ENCODE peak calls at places on chromosomes 16 and 17, in six cellular contexts. D is M059J, O is cardiac fibroblast, N is ELR, G is posterior cingulate gyrus, W is hippocampal formation. S is an unnamed sample.

GRCh38 chr16:86901483-86901882 is 323.1 kb downstream of the FOXL1 start:
- DNase-seq in D (peak; percentile 92), O (peak; percentile 35), N (peak; percentile 48), G (no peak), W (no peak), S (peak; percentile 92)

GRCh38 chr17:31754239-31754945 is 104.7 kb downstream of the COPRS start:
- DNase-seq in D (peak; percentile 97), O (peak; percentile 79), N (peak; percentile 97), G (no peak), W (no peak), S (peak; percentile 93)

GRCh38 chr16:24917236-24917635 is 71.5 kb downstream of the SLC5A11 start:
- DNase-seq in D (no peak), O (no peak), N (no peak), G (no peak), W (no peak), S (no peak)

GRCh38 chr17:79279320-79279719 is 204.7 kb downstream of the ENGASE start:
- DNase-seq in D (no peak), O (no peak), N (no peak), G (no peak), W (no peak), S (peak; percentile 31)

GRCh38 chr17:82808006-82808405 is 31.8 kb downstream of the ZNF750 start:
- DNase-seq in D (no peak), O (no peak), N (no peak), G (no peak), W (no peak), S (peak; percentile 74)

GRCh38 chr17:82449883-82450356 is 632 bp downstream of the CYBC1 start:
- DNase-seq in D (no peak), O (no peak), N (no peak), G (no peak), W (no peak), S (no peak)

GRCh38 chr17:36675250-36675649 is 73.9 kb downstream of the MRM1 start:
- DNase-seq in D (no peak), O (no peak), N (no peak), G (no peak), W (no peak), S (no peak)

GRCh38 chr17:41956522-41956921 is 10.1 kb upstream of the CNP start:
- DNase-seq in D (no peak), O (no peak), N (no peak), G (no peak), W (no peak), S (no peak)

GRCh38 chr17:38705523-38705802 is 390 bp downstream of the MLLT6 start:
- DNase-seq in D (no peak), O (no peak), N (no peak), G (no peak), W (no peak), S (no peak)

GRCh38 chr17:40558300-40558584 is 7.0 kb downstream of the CCR7 start:
- DNase-seq in D (no peak), O (no peak), N (no peak), G (no peak), W (no peak), S (no peak)

GRCh38 chr17:49994085-49995054 is 654 bp downstream of the DLX3 start:
- DNase-seq in D (no peak), O (no peak), N (no peak), G (no peak), W (no peak), S (peak; percentile 87)

GRCh38 chr17:81961554-81962498 is 839 bp upstream of the NOTUM start:
- DNase-seq in D (no peak), O (no peak), N (no peak), G (no peak), W (no peak), S (peak; percentile 75)

GRCh38 chr16:86718118-86718517 is 139.8 kb downstream of the FOXL1 start:
- DNase-seq in D (peak; percentile 48), O (no peak), N (no peak), G (no peak), W (no peak), S (no peak)

GRCh38 chr17:5033352-5034015 is 1.7 kb downstream of the SLC52A1 start:
- DNase-seq in D (no peak), O (no peak), N (no peak), G (no peak), W (no peak), S (peak; percentile 60)

GRCh38 chr16:86353185-86353584 is 157.1 kb upstream of the FOXF1 start:
- DNase-seq in D (peak; percentile 61), O (no peak), N (peak; percentile 95), G (no peak), W (no peak), S (no peak)

GRCh38 chr17:46178550-46179198 is 14.6 kb downstream of the KANSL1 start:
- DNase-seq in D (peak; percentile 76), O (no peak), N (peak; percentile 93), G (no peak), W (no peak), S (peak; percentile 78)

GRCh38 chr16:86240716-86241363 is 269.5 kb upstream of the FOXF1 start:
- DNase-seq in D (peak; percentile 23), O (no peak), N (no peak), G (no peak), W (no peak), S (no peak)

GRCh38 chr16:86355951-86356350 is 154.4 kb upstream of the FOXF1 start:
- DNase-seq in D (peak; percentile 82), O (no peak), N (peak; percentile 90), G (no peak), W (no peak), S (no peak)

GRCh38 chr16:48603647-48604376 is 6.2 kb downstream of the N4BP1 start:
- DNase-seq in D (no peak), O (no peak), N (no peak), G (no peak), W (no peak), S (no peak)

GRCh38 chr16:9049241-9049640 is 42.2 kb upstream of the HAPSTR1 start:
- DNase-seq in D (peak; percentile 72), O (peak; percentile 39), N (peak; percentile 90), G (no peak), W (no peak), S (peak; percentile 5)

GRCh38 chr16:72455743-72456659 is 284.0 kb upstream of the PMFBP1 start:
- DNase-seq in D (no peak), O (no peak), N (peak; percentile 8), G (no peak), W (no peak), S (no peak)

GRCh38 chr17:1329745-1330343 is 50.4 kb downstream of the TRARG1 start:
- DNase-seq in D (no peak), O (no peak), N (no peak), G (no peak), W (no peak), S (peak; percentile 41)

GRCh38 chr16:48194828-48195566 is 39.2 kb upstream of the ABCC12 start:
- DNase-seq in D (peak; percentile 34), O (peak; percentile 15), N (no peak), G (no peak), W (no peak), S (no peak)

GRCh38 chr17:79513805-79514535 is 96.9 kb downstream of the RBFOX3 start:
- DNase-seq in D (no peak), O (no peak), N (no peak), G (no peak), W (no peak), S (no peak)

GRCh38 chr17:82100502-82101298 is 2.7 kb upstream of the FASN start:
- DNase-seq in D (no peak), O (no peak), N (no peak), G (no peak), W (no peak), S (peak; percentile 84)

GRCh38 chr17:5868916-5869475 is 201.2 kb upstream of the WSCD1 start:
- DNase-seq in D (no peak), O (no peak), N (no peak), G (no peak), W (no peak), S (peak; percentile 77)

GRCh38 chr16:4213721-4214120 is 28.2 kb downstream of the SRL start:
- DNase-seq in D (peak; percentile 23), O (peak; percentile 13), N (peak; percentile 5), G (no peak), W (no peak), S (no peak)

GRCh38 chr16:86573215-86573614 is 5.1 kb upstream of the FOXL1 start:
- DNase-seq in D (no peak), O (no peak), N (no peak), G (no peak), W (no peak), S (peak; percentile 88)